ENCODE peak calls at places on chromosomes 2 and 18, in seven cellular contexts. R, V, D, J, S, P and A are unnamed samples.

GRCh38 chr2:42252464-42252863 is 83.3 kb downstream of the EML4 start:
- DNase-seq in J (no peak), P (no peak), S (no peak), D (no peak), R (no peak), V (no peak), A (no peak)

GRCh38 chr18:63962137-63962536 is 7.7 kb upstream of the SERPINB8 start:
- DNase-seq in D (no peak), S (no peak), J (no peak), P (no peak), V (peak; percentile 86), R (no peak), A (no peak)

GRCh38 chr2:110712737-110713136 is 19.6 kb upstream of the ACOXL start:
- DNase-seq in J (peak; percentile 60), D (no peak), R (no peak), P (no peak), V (no peak), S (no peak), A (no peak)

GRCh38 chr2:375270-375946 is 87.5 kb upstream of the ALKAL2 start:
- DNase-seq in V (no peak), P (no peak), J (no peak), R (no peak), S (no peak), D (no peak), A (no peak)

GRCh38 chr2:97936199-97936598 is 59.5 kb downstream of the TMEM131 start:
- DNase-seq in D (peak; percentile 46), P (no peak), R (no peak), V (peak; percentile 48), J (no peak), S (no peak), A (no peak)

GRCh38 chr2:166916987-166917386 is 28.7 kb downstream of the XIRP2 start:
- DNase-seq in D (no peak), P (no peak), J (no peak), S (no peak), R (no peak), V (no peak), A (no peak)

GRCh38 chr2:178177066-178177679 is 17.1 kb upstream of the OSBPL6 start:
- DNase-seq in J (no peak), V (peak; percentile 56), D (no peak), P (no peak), S (no peak), R (no peak), A (no peak)

GRCh38 chr2:203444738-203445137 is 90.4 kb downstream of the RAPH1 start:
- DNase-seq in V (no peak), D (peak; percentile 39), R (no peak), P (no peak), J (no peak), S (no peak), A (no peak)

GRCh38 chr2:33535409-33535808 is 59.0 kb downstream of the RASGRP3 start:
- DNase-seq in R (no peak), P (no peak), V (no peak), D (peak; percentile 70), J (no peak), S (no peak), A (no peak)

GRCh38 chr2:103986001-103986400 is 867.9 kb upstream of the POU3F3 start:
- DNase-seq in P (no peak), J (no peak), V (no peak), R (no peak), D (no peak), S (no peak), A (no peak)

GRCh38 chr2:3460161-3460560 is 59.2 kb downstream of the ADI1 start:
- DNase-seq in V (no peak), P (no peak), J (no peak), S (no peak), R (no peak), D (no peak), A (no peak)

GRCh38 chr18:35775887-35776286 is 194.3 kb downstream of the GALNT1 start:
- DNase-seq in J (no peak), V (peak; percentile 33), P (no peak), S (no peak), R (no peak), D (peak; percentile 70), A (no peak)

GRCh38 chr2:6960659-6961058 is 43.4 kb downstream of the RNF144A start:
- DNase-seq in P (no peak), D (no peak), V (peak; percentile 16), J (peak; percentile 88), S (no peak), R (no peak), A (no peak)

GRCh38 chr2:44954902-44955592 is 13.5 kb downstream of the SIX3 start:
- DNase-seq in P (no peak), J (no peak), R (no peak), V (no peak), S (no peak), D (no peak), A (no peak)

GRCh38 chr2:129319422-129319717 is 660.1 kb upstream of the RAB6C start:
- DNase-seq in R (no peak), J (no peak), V (no peak), S (no peak), P (no peak), D (no peak), A (no peak)
- H3K4me3 ChIP-seq in R (no peak overlapping the region), J (no peak overlapping the region), V (no peak overlapping the region), S (no peak overlapping the region), P (no peak overlapping the region), D (no peak overlapping the region), A (no peak overlapping the region)

DNA sequence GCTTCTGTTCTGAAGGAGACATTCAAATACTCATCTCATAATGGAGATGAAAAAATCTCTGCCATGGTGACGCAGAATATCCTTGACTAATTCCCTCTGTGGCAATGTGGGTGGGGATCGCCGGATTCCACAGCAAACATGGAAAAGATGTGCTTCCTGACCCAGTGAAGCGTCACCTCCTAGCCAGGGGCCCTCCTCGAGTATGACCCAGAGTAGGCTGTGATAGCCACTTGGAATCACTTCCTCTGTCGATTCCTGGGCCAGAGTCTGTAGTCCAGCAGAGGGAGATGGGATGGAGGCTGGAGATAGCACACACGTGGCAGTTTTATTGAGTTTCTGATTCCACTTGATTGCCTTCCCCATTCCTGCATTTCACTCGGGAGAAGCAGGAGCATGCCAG is 36.8 kb downstream of the DRC1 start:
- DNase-seq in R (no peak), P (no peak), D (no peak), S (peak; percentile 29), V (peak; percentile 71), J (no peak), A (peak; percentile 2)
- TF ChIP-seq CTCF in R (no peak), P (peak; percentile 10), D (no peak), S (peak; percentile 31), V (peak; percentile 2), J (no peak), A (no peak)

GRCh38 chr2:72794572-72794971 is 31.3 kb downstream of the EXOC6B start:
- DNase-seq in J (no peak), D (no peak), P (no peak), S (no peak), V (peak; percentile 72), R (no peak), A (no peak)
- H3K4me3 ChIP-seq in J (no peak overlapping the region), D (no peak overlapping the region), P (no peak overlapping the region), S (no peak overlapping the region), V (no peak overlapping the region), R (no peak overlapping the region), A (no peak overlapping the region)

GRCh38 chr18:11826836-11827235 is 24.4 kb upstream of the CHMP1B start:
- DNase-seq in P (no peak), D (no peak), R (no peak), V (no peak), S (no peak), J (no peak), A (no peak)
- TF ChIP-seq CTCF in P (no peak), D (no peak), R (no peak), V (no peak), S (no peak), J (no peak), A (no peak)

GRCh38 chr2:163733301-163733938 is 2.4 kb downstream of the FIGN start:
- DNase-seq in J (no peak), P (no peak), V (no peak), S (no peak), D (peak; percentile 52), R (no peak), A (no peak)
- H3K4me3 ChIP-seq in J (peak overlapping the region; percentile 87), P (peak overlapping the region; percentile 81), V (no peak overlapping the region), S (peak overlapping the region; percentile 86), D (peak overlapping the region; percentile 98), R (peak overlapping the region; percentile 94), A (no peak overlapping the region)